ENCODE peak calls at places on chromosomes 6 and 20, in six cellular contexts. S is Peyer's patch, K is HCT116, V is ovary, W is stomach, B is PC-3. O is an unnamed sample.

GRCh38 chr6:145009691-145010090 is 724.6 kb downstream of the UTRN start:
- DNase-seq in S (no peak), K (no peak), V (no peak), W (no peak), B (no peak), O (no peak)

GRCh38 chr20:49282584-49283171 is 4.8 kb upstream of the ZNFX1 start:
- DNase-seq in S (no peak), K (no peak), V (no peak), W (no peak), B (no peak), O (no peak)

GRCh38 chr6:92124126-92124525 is 1295.2 kb downstream of the EPHA7 start:
- DNase-seq in S (no peak), K (no peak), V (no peak), W (no peak), B (peak; percentile 74), O (no peak)

GRCh38 chr20:50728981-50729874 is 2.2 kb upstream of the PARD6B start:
- DNase-seq in S (peak; percentile 86), K (peak; percentile 77), V (no peak), W (peak; percentile 75), B (peak; percentile 60), O (no peak)

GRCh38 chr20:10110151-10110550 is 75.4 kb downstream of the ANKEF1 start:
- DNase-seq in S (no peak), K (no peak), V (no peak), W (no peak), B (peak; percentile 68), O (no peak)

GRCh38 chr6:21033575-21034026 is 499.3 kb downstream of the CDKAL1 start:
- DNase-seq in S (no peak), K (no peak), V (peak; percentile 40), W (no peak), B (peak; percentile 21), O (peak; percentile 9)

GRCh38 chr20:45322952-45323383 is 14.9 kb upstream of the MATN4 start:
- DNase-seq in S (peak; percentile 84), K (peak; percentile 31), V (no peak), W (peak; percentile 70), B (peak; percentile 70), O (no peak)

GRCh38 chr6:33165581-33166258 is 26.5 kb downstream of the COL11A2 start:
- DNase-seq in S (no peak), K (no peak), V (no peak), W (no peak), B (no peak), O (no peak)

GRCh38 chr6:132161283-132161682 is 210.1 kb upstream of the CCN2 start:
- DNase-seq in S (no peak), K (peak; percentile 16), V (no peak), W (no peak), B (peak; percentile 62), O (peak; percentile 32)

GRCh38 chr6:111874030-111874425 is 776 bp upstream of the FYN start:
- DNase-seq in S (peak; percentile 71), K (no peak), V (no peak), W (no peak), B (peak; percentile 34), O (no peak)

GRCh38 chr6:75098709-75099108 is 107.1 kb downstream of the COL12A1 start:
- DNase-seq in S (peak; percentile 53), K (peak; percentile 47), V (peak; percentile 85), W (peak; percentile 26), B (peak; percentile 81), O (peak; percentile 90)

GRCh38 chr6:108168980-108169800 is 3.4 kb downstream of the NR2E1 start:
- DNase-seq in S (no peak), K (no peak), V (no peak), W (no peak), B (no peak), O (no peak)
- H3K4me3 ChIP-seq in S (peak overlapping the region; percentile 39), K (no peak overlapping the region), V (no peak overlapping the region), W (peak overlapping the region; percentile 11), B (no peak overlapping the region), O (no peak overlapping the region)

GRCh38 chr6:106084106-106084963 is 1.8 kb upstream of the PRDM1 start:
- DNase-seq in S (peak; percentile 69), K (peak; percentile 72), V (peak; percentile 33), W (no peak), B (peak; percentile 54), O (peak; percentile 77)
- TF ChIP-seq CTCF in S (peak; percentile 46), K (peak; percentile 99), V (no peak), W (no peak), B (peak; percentile 60), O (peak; percentile 83)

GRCh38 chr20:62951143-62951895 is 1.2 kb upstream of the SLC17A9 start:
- DNase-seq in S (no peak), K (no peak), V (no peak), W (no peak), B (no peak), O (no peak)

GRCh38 chr20:62952373-62953166 is at the start of gene SLC17A9:
- DNase-seq in S (peak; percentile 94), K (peak; percentile 48), V (peak; percentile 51), W (peak; percentile 84), B (no peak), O (peak; percentile 25)

GRCh38 chr20:62953167-62953838 is 794 bp downstream of the SLC17A9 start:
- DNase-seq in S (no peak), K (no peak), V (peak; percentile 44), W (no peak), B (no peak), O (no peak)

GRCh38 chr20:62950741-62951140 is 1.8 kb upstream of the SLC17A9 start:
- DNase-seq in S (no peak), K (no peak), V (no peak), W (no peak), B (no peak), O (no peak)

GRCh38 chr20:62951896-62952372 is 575 bp upstream of the SLC17A9 start:
- DNase-seq in S (no peak), K (no peak), V (no peak), W (no peak), B (no peak), O (no peak)
- H3K4me3 ChIP-seq in S (peak overlapping the region; percentile 43), K (peak overlapping the region; percentile 77), V (no peak overlapping the region), W (peak overlapping the region; percentile 48), B (no peak overlapping the region), O (peak overlapping the region; percentile 73)

GRCh38 chr6:3340891-3341290 is 82.1 kb downstream of the PSMG4 start:
- DNase-seq in S (no peak), K (no peak), V (no peak), W (no peak), B (no peak), O (no peak)
- TF ChIP-seq CTCF in S (no peak), K (no peak), V (no peak), W (no peak), B (no peak), O (no peak)